ENCODE peak calls at places on chromosomes 13 and 19, in eight cellular contexts. One of them, this sample, is unnamed.

GRCh38 chr13:73722120-73722519 is 412.1 kb downstream of the KLF12 start:
- DNase-seq in GM12891: peak
- DNase-seq in effector CD4-positive, alpha-beta T cell: no peak
- DNase-seq in activated T-helper 1 cell treated with anti-CD3 and anti-CD28 coated beads, Interleukin-2, amount 50 U/mL, for 16 hours: no peak
- DNase-seq in AG09309: peak
- DNase-seq in stimulated activated CD8-positive, alpha-beta memory T cell treated with anti-CD3 and anti-CD28 coated beads, Interleukin-4, amount 100 ng/mL, for 48 hours: no peak
- DNase-seq in activated T-cell treated with anti-CD3 and anti-CD28 coated beads for 1 hour: no peak
- DNase-seq in iris pigment epithelial cell: peak
- DNase-seq in this sample: peak

GRCh38 chr13:63198076-63198475 is 1782.4 kb upstream of the PCDH20 start:
- DNase-seq in GM12891: no peak
- DNase-seq in effector CD4-positive, alpha-beta T cell: no peak
- DNase-seq in iris pigment epithelial cell: peak
- DNase-seq in activated T-helper 1 cell treated with anti-CD3 and anti-CD28 coated beads, Interleukin-2, amount 50 U/mL, for 16 hours: no peak
- DNase-seq in activated T-cell treated with anti-CD3 and anti-CD28 coated beads for 1 hour: no peak
- DNase-seq in AG09309: no peak
- DNase-seq in stimulated activated CD8-positive, alpha-beta memory T cell treated with anti-CD3 and anti-CD28 coated beads, Interleukin-4, amount 100 ng/mL, for 48 hours: no peak
- DNase-seq in this sample: peak

GRCh38 chr19:47595937-47596336 is 13.0 kb upstream of the BICRA start:
- DNase-seq in activated T-cell treated with anti-CD3 and anti-CD28 coated beads for 1 hour: no peak
- DNase-seq in iris pigment epithelial cell: no peak
- DNase-seq in GM12891: no peak
- DNase-seq in AG09309: no peak
- DNase-seq in stimulated activated CD8-positive, alpha-beta memory T cell treated with anti-CD3 and anti-CD28 coated beads, Interleukin-4, amount 100 ng/mL, for 48 hours: no peak
- DNase-seq in activated T-helper 1 cell treated with anti-CD3 and anti-CD28 coated beads, Interleukin-2, amount 50 U/mL, for 16 hours: no peak
- DNase-seq in effector CD4-positive, alpha-beta T cell: no peak
- DNase-seq in this sample: peak

GRCh38 chr19:18062043-18062442 is 24.7 kb downstream of the IL12RB1 start:
- DNase-seq in activated T-cell treated with anti-CD3 and anti-CD28 coated beads for 1 hour: no peak
- DNase-seq in stimulated activated CD8-positive, alpha-beta memory T cell treated with anti-CD3 and anti-CD28 coated beads, Interleukin-4, amount 100 ng/mL, for 48 hours: no peak
- DNase-seq in iris pigment epithelial cell: no peak
- DNase-seq in AG09309: no peak
- DNase-seq in effector CD4-positive, alpha-beta T cell: no peak
- DNase-seq in activated T-helper 1 cell treated with anti-CD3 and anti-CD28 coated beads, Interleukin-2, amount 50 U/mL, for 16 hours: no peak
- DNase-seq in GM12891: no peak
- DNase-seq in this sample: no peak

GRCh38 chr19:44728178-44728577 is 20.3 kb upstream of the BCL3 start:
- DNase-seq in activated T-helper 1 cell treated with anti-CD3 and anti-CD28 coated beads, Interleukin-2, amount 50 U/mL, for 16 hours: no peak
- DNase-seq in stimulated activated CD8-positive, alpha-beta memory T cell treated with anti-CD3 and anti-CD28 coated beads, Interleukin-4, amount 100 ng/mL, for 48 hours: no peak
- DNase-seq in AG09309: no peak
- DNase-seq in GM12891: no peak
- DNase-seq in effector CD4-positive, alpha-beta T cell: no peak
- DNase-seq in activated T-cell treated with anti-CD3 and anti-CD28 coated beads for 1 hour: no peak
- DNase-seq in iris pigment epithelial cell: no peak
- DNase-seq in this sample: no peak

GRCh38 chr19:11418518-11419506 is at the start of gene RGL3:
- DNase-seq in AG09309: no peak
- DNase-seq in activated T-cell treated with anti-CD3 and anti-CD28 coated beads for 1 hour: no peak
- DNase-seq in stimulated activated CD8-positive, alpha-beta memory T cell treated with anti-CD3 and anti-CD28 coated beads, Interleukin-4, amount 100 ng/mL, for 48 hours: no peak
- DNase-seq in activated T-helper 1 cell treated with anti-CD3 and anti-CD28 coated beads, Interleukin-2, amount 50 U/mL, for 16 hours: no peak
- DNase-seq in iris pigment epithelial cell: no peak
- DNase-seq in GM12891: no peak
- DNase-seq in effector CD4-positive, alpha-beta T cell: no peak
- DNase-seq in this sample: peak

GRCh38 chr19:10149427-10149826 is 29.7 kb upstream of the EIF3G start:
- DNase-seq in activated T-helper 1 cell treated with anti-CD3 and anti-CD28 coated beads, Interleukin-2, amount 50 U/mL, for 16 hours: no peak
- DNase-seq in stimulated activated CD8-positive, alpha-beta memory T cell treated with anti-CD3 and anti-CD28 coated beads, Interleukin-4, amount 100 ng/mL, for 48 hours: no peak
- DNase-seq in iris pigment epithelial cell: no peak
- DNase-seq in GM12891: no peak
- DNase-seq in activated T-cell treated with anti-CD3 and anti-CD28 coated beads for 1 hour: no peak
- DNase-seq in AG09309: no peak
- DNase-seq in effector CD4-positive, alpha-beta T cell: no peak
- DNase-seq in this sample: no peak

GRCh38 chr13:79483302-79483701 is 2.3 kb downstream of the NDFIP2 start:
- DNase-seq in GM12891: no peak
- DNase-seq in stimulated activated CD8-positive, alpha-beta memory T cell treated with anti-CD3 and anti-CD28 coated beads, Interleukin-4, amount 100 ng/mL, for 48 hours: no peak
- DNase-seq in activated T-cell treated with anti-CD3 and anti-CD28 coated beads for 1 hour: no peak
- DNase-seq in effector CD4-positive, alpha-beta T cell: no peak
- DNase-seq in iris pigment epithelial cell: peak
- DNase-seq in AG09309: peak
- DNase-seq in activated T-helper 1 cell treated with anti-CD3 and anti-CD28 coated beads, Interleukin-2, amount 50 U/mL, for 16 hours: no peak
- DNase-seq in this sample: peak

GRCh38 chr19:18629166-18630088 is 7.4 kb upstream of the KLHL26 start:
- DNase-seq in iris pigment epithelial cell: no peak
- DNase-seq in activated T-helper 1 cell treated with anti-CD3 and anti-CD28 coated beads, Interleukin-2, amount 50 U/mL, for 16 hours: no peak
- DNase-seq in stimulated activated CD8-positive, alpha-beta memory T cell treated with anti-CD3 and anti-CD28 coated beads, Interleukin-4, amount 100 ng/mL, for 48 hours: no peak
- DNase-seq in activated T-cell treated with anti-CD3 and anti-CD28 coated beads for 1 hour: no peak
- DNase-seq in GM12891: no peak
- DNase-seq in effector CD4-positive, alpha-beta T cell: no peak
- DNase-seq in AG09309: no peak
- DNase-seq in this sample: no peak

GRCh38 chr13:98462946-98463345 is 114.0 kb downstream of the STK24 start:
- DNase-seq in effector CD4-positive, alpha-beta T cell: no peak
- DNase-seq in GM12891: no peak
- DNase-seq in activated T-helper 1 cell treated with anti-CD3 and anti-CD28 coated beads, Interleukin-2, amount 50 U/mL, for 16 hours: no peak
- DNase-seq in activated T-cell treated with anti-CD3 and anti-CD28 coated beads for 1 hour: no peak
- DNase-seq in stimulated activated CD8-positive, alpha-beta memory T cell treated with anti-CD3 and anti-CD28 coated beads, Interleukin-4, amount 100 ng/mL, for 48 hours: no peak
- DNase-seq in iris pigment epithelial cell: no peak
- DNase-seq in AG09309: no peak
- DNase-seq in this sample: no peak

GRCh38 chr13:110023729-110024645 is 237.6 kb upstream of the IRS2 start:
- DNase-seq in activated T-cell treated with anti-CD3 and anti-CD28 coated beads for 1 hour: no peak
- DNase-seq in GM12891: no peak
- DNase-seq in stimulated activated CD8-positive, alpha-beta memory T cell treated with anti-CD3 and anti-CD28 coated beads, Interleukin-4, amount 100 ng/mL, for 48 hours: no peak
- DNase-seq in iris pigment epithelial cell: peak
- DNase-seq in effector CD4-positive, alpha-beta T cell: no peak
- DNase-seq in activated T-helper 1 cell treated with anti-CD3 and anti-CD28 coated beads, Interleukin-2, amount 50 U/mL, for 16 hours: no peak
- DNase-seq in AG09309: no peak
- DNase-seq in this sample: no peak

This sample was measured in M059J.